ENCODE peak calls at places on chromosomes 4 and X, in nine cellular contexts. K is heart left ventricle, C is pancreas, Z is Peyer's patch, G is kidney epithelial cell, P is HFF-Myc, T is cardiac muscle cell, X is fibroblast of mammary gland, V is right lobe of liver. E is an unnamed sample.

GRCh38 chr4:142846729-142847606 is 867 bp upstream of the INPP4B start:
- DNase-seq in K (peak; percentile 43), C (peak; percentile 48), Z (peak; percentile 85), G (no peak), P (no peak), T (peak; percentile 62), X (no peak), V (peak; percentile 45), E (peak; percentile 15)

GRCh38 chr4:25973346-25973745 is 59.3 kb downstream of the SMIM20 start:
- DNase-seq in K (no peak), C (no peak), Z (no peak), G (no peak), P (no peak), T (no peak), X (no peak), V (no peak), E (no peak)

GRCh38 chr4:114807759-114808404 is 209.3 kb downstream of the UGT8 start:
- DNase-seq in K (no peak), C (peak; percentile 22), Z (peak; percentile 50), G (no peak), P (peak; percentile 0), T (peak; percentile 62), X (peak; percentile 28), V (no peak), E (peak; percentile 24)

GRCh38 chr4:94453534-94453963 is 1.8 kb downstream of the PDLIM5 start:
- DNase-seq in K (no peak), C (no peak), Z (no peak), G (no peak), P (no peak), T (no peak), X (no peak), V (no peak), E (no peak)

GRCh38 chr4:87409420-87409939 is 12.9 kb upstream of the NUDT9 start:
- DNase-seq in K (no peak), C (no peak), Z (no peak), G (no peak), P (no peak), T (no peak), X (no peak), V (no peak), E (no peak)

GRCh38 chr4:124703154-124703553 is 9.4 kb downstream of the ANKRD50 start:
- DNase-seq in K (no peak), C (no peak), Z (no peak), G (no peak), P (no peak), T (no peak), X (no peak), V (no peak), E (no peak)

GRCh38 chrX:144601010-144601409 is 646.3 kb upstream of the SPANXN1 start:
- DNase-seq in K (no peak), C (no peak), Z (no peak), G (no peak), P (no peak), T (no peak), X (no peak), V (no peak), E (no peak)

GRCh38 chrX:103637604-103638338 is 9.0 kb downstream of the TCEAL1 start:
- DNase-seq in K (no peak), C (no peak), Z (no peak), G (no peak), P (no peak), T (no peak), X (peak; percentile 32), V (no peak), E (no peak)

GRCh38 chrX:39309721-39310152 is 508.5 kb downstream of the MID1IP1 start:
- DNase-seq in K (peak; percentile 28), C (no peak), Z (peak; percentile 55), G (no peak), P (peak; percentile 2), T (no peak), X (no peak), V (no peak), E (peak; percentile 47)

GRCh38 chr4:132297346-132297745 is 851.7 kb upstream of the PCDH10 start:
- DNase-seq in K (no peak), C (no peak), Z (no peak), G (no peak), P (no peak), T (no peak), X (no peak), V (no peak), E (peak; percentile 26)

GRCh38 chr4:108350332-108350731 is 181.6 kb upstream of the LEF1 start:
- DNase-seq in K (no peak), C (no peak), Z (no peak), G (no peak), P (no peak), T (no peak), X (no peak), V (no peak), E (no peak)

GRCh38 chr4:100995671-100996070 is 351.7 kb downstream of the PPP3CA start:
- DNase-seq in K (no peak), C (no peak), Z (no peak), G (no peak), P (no peak), T (no peak), X (no peak), V (no peak), E (no peak)

GRCh38 chr4:153001626-153002025 is 65.5 kb downstream of the FHDC1 start:
- DNase-seq in K (no peak), C (no peak), Z (no peak), G (no peak), P (no peak), T (no peak), X (no peak), V (no peak), E (no peak)

GRCh38 chr4:113683143-113683542 is 78.4 kb downstream of the CAMK2D start:
- DNase-seq in K (no peak), C (no peak), Z (peak; percentile 82), G (no peak), P (no peak), T (no peak), X (no peak), V (no peak), E (no peak)

DNA sequence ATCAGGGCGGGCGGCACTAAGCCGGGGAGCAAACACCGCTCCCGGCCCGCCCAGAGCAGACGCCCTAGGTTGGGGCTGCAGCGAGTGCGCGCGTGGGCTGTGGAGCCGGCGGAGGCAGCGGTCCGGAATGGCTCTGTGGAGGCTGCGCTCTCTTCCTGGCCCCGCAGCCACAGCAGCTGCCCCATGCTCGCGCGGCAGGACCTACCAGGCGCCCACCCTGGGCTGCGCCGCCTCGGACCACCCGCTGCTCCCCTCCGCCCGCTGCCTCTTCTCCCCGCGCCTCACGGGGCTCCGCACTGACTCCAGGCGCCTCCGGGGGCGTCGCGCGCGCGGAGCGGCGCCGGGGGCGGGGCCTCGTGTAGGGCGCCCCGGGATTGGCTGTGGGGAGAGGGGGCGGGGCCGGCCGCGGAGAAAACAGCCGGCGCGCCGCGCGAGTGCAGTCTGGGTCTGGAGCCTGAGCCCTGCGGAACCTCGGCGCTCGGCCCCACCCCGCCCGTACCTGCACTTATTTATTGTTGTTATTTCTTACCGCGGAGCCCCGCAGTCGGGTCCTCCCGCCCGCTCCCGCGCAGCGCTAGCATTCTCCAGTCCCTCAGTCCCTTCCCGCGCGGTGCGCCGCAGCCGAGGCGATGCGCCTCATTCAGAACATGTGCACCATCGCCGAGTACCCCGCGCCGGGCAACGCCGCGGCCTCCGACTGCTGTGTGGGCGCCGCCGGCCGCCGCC is at the start of gene RASL11B:
- DNase-seq in K (peak; percentile 89), C (peak; percentile 84), Z (peak; percentile 89), G (no peak), P (no peak), T (peak; percentile 94), X (peak; percentile 60), V (peak; percentile 71), E (peak; percentile 71)
- TF ChIP-seq CTCF in K (no peak), C (no peak), Z (peak; percentile 52), G (no peak), P (no peak), T (no peak), X (no peak), V (peak; percentile 37), E (no peak)

GRCh38 chrX:47513697-47514085 is 30.7 kb upstream of the ZNF41 start:
- DNase-seq in K (no peak), C (no peak), Z (no peak), G (no peak), P (no peak), T (no peak), X (peak; percentile 35), V (no peak), E (no peak)
- H3K4me3 ChIP-seq in K (no peak overlapping the region), C (no peak overlapping the region), Z (peak overlapping the region; percentile 30), G (peak overlapping the region; percentile 41), P (peak overlapping the region; percentile 28), T (peak overlapping the region; percentile 29), X (peak overlapping the region; percentile 43), V (no peak overlapping the region), E (peak overlapping the region; percentile 51)

DNA sequence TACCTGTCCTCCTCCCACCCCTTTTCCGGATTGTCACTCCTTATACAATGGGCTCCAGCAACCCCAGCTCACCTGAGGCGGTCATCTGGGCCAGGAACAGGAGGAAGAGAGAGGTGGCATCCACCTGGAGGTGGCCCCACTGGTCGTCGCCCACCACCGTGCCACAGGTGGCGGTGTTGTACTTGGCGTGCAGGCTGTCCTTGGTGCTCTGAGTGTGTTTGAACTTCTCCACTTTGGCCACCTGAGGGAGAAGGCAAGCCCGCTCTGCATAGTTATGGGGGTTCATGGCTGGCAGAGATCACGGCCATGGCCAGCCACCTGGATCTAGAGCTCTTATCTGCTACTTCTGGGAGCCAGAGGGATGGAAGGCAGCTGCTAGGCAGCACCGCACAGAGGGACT is 32.9 kb downstream of the PHKA2 start:
- DNase-seq in K (no peak), C (no peak), Z (no peak), G (no peak), P (no peak), T (no peak), X (no peak), V (no peak), E (no peak)
- TF ChIP-seq CTCF in K (no peak), C (no peak), Z (no peak), G (no peak), P (no peak), T (no peak), X (no peak), V (no peak), E (no peak)

DNA sequence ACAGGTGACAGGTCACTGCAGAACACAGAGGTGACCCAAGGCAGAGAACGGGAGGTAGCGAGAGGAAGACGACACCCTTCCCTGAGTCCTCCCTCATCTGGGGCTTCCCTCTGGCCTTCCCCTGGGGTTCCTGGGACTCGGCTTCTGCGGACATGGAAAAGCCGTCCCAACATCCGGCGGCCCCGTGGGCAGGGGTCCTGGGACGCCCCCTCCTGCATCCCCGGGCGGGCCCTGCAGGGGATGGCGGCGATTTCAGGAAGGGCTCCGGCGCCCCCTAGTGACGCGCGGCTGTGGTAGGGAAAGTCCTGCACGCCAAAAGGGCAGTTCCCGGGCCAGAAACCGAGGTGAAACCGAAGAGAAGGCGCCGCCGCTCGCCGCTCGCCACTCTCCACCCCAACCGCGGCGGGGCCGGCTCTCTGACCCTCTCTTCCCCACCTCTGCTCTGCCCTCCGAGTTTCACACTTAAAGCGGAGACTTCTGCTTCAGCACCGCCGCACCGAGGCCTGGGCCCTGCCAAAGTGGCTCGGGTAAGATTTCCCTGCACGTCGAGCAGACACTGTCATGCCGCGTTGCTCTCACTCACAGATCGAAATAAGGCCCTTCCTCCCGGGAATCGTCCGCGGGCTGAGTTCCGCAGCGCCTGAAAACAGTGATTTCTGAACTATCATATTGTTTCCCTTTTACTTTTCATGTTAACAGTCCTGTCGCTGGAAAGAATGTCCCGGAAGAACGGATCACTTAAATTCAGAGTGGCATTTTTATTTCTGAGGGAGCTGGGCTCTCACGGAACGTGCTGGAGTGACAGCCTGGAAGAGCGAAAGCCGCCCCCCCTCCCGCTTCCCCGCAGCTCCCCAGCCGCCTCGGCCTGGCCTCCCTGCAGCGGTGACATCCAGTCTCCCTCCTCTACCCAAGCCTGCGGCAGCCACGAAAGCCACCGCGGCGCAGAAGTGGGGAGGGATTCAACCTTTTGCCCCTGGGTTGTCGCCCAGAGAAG is 110.6 kb downstream of the DCTD start:
- DNase-seq in K (peak; percentile 80), C (peak; percentile 75), Z (peak; percentile 85), G (peak; percentile 5), P (peak; percentile 19), T (peak; percentile 87), X (peak; percentile 51), V (peak; percentile 73), E (peak; percentile 74)
- H3K4me3 ChIP-seq in K (peak overlapping the region; percentile 27), C (no peak overlapping the region), Z (peak overlapping the region; percentile 29), G (peak overlapping the region; percentile 49), P (peak overlapping the region; percentile 19), T (peak overlapping the region; percentile 21), X (peak overlapping the region; percentile 45), V (peak overlapping the region; percentile 50), E (peak overlapping the region; percentile 66)